ENCODE peak calls at places on chromosomes 2 and 18, in ten cellular contexts. O, M, D, F, Q, Y, V, R, Z and C are unnamed samples.

GRCh38 chr2:167332358-167332757 is 444.1 kb downstream of the XIRP2 start:
- DNase-seq in R (no peak), F (no peak), Z (no peak), D (no peak), V (no peak), M (no peak), Q (no peak), Y (no peak), O (no peak), C (no peak)

GRCh38 chr18:47175283-47175894 is 775 bp downstream of the IER3IP1 start:
- DNase-seq in R (no peak), O (peak; percentile 54), Z (no peak), Q (no peak), V (no peak), F (no peak), M (no peak), D (no peak), Y (no peak), C (no peak)

GRCh38 chr18:36187138-36187825 is at the start of gene MOCOS:
- DNase-seq in Y (no peak), M (peak; percentile 53), O (peak; percentile 67), D (peak; percentile 89), R (peak; percentile 71), Q (peak; percentile 12), Z (peak; percentile 61), V (peak; percentile 80), F (peak; percentile 67), C (peak; percentile 73)

GRCh38 chr2:38522754-38523349 is 79.9 kb downstream of the HNRNPLL start:
- DNase-seq in Y (no peak), F (no peak), O (no peak), M (no peak), R (no peak), Q (no peak), D (no peak), V (no peak), Z (no peak), C (no peak)

GRCh38 chr2:44707945-44708645 is 233.4 kb upstream of the SIX3 start:
- DNase-seq in F (no peak), R (no peak), M (no peak), Y (no peak), Q (no peak), V (no peak), O (no peak), D (no peak), Z (no peak), C (no peak)

GRCh38 chr2:9777081-9777480 is 66.2 kb upstream of the TAF1B start:
- DNase-seq in Y (no peak), F (no peak), D (peak; percentile 45), M (no peak), R (no peak), Q (no peak), V (no peak), Z (no peak), O (no peak), C (no peak)

GRCh38 chr2:42250925-42251324 is 81.8 kb downstream of the EML4 start:
- DNase-seq in O (no peak), Z (no peak), M (no peak), F (no peak), V (no peak), D (no peak), R (no peak), Y (no peak), Q (no peak), C (no peak)

GRCh38 chr2:46996300-46996843 is 80.8 kb upstream of the MCFD2 start:
- DNase-seq in D (no peak), V (no peak), Y (no peak), O (no peak), R (no peak), Q (no peak), Z (no peak), F (no peak), M (no peak), C (no peak)

GRCh38 chr2:189024861-189025618 is 50.9 kb downstream of the COL3A1 start:
- DNase-seq in D (no peak), O (no peak), M (peak; percentile 42), F (no peak), V (no peak), R (no peak), Z (peak; percentile 16), Y (no peak), Q (no peak), C (no peak)

GRCh38 chr2:60972889-60973656 is 44.4 kb upstream of the PEX13 start:
- DNase-seq in O (no peak), Z (no peak), Y (no peak), D (no peak), V (no peak), R (no peak), F (no peak), Q (no peak), M (no peak), C (no peak)

GRCh38 chr18:49749563-49749962 is 63.8 kb downstream of the ACAA2 start:
- DNase-seq in D (no peak), M (no peak), Q (no peak), F (no peak), R (no peak), O (no peak), Z (no peak), V (no peak), Y (no peak), C (no peak)

GRCh38 chr2:240947176-240947575 is 41.0 kb downstream of the CROCC2 start:
- DNase-seq in M (no peak), D (no peak), Q (no peak), R (no peak), Z (no peak), V (no peak), Y (no peak), O (no peak), F (no peak), C (no peak)

GRCh38 chr2:18741888-18742287 is 152.5 kb upstream of the NT5C1B start:
- DNase-seq in Y (no peak), V (no peak), Z (no peak), D (no peak), Q (no peak), F (no peak), R (no peak), M (no peak), O (no peak), C (no peak)

GRCh38 chr2:141611143-141611571 is 519.7 kb downstream of the LRP1B start:
- DNase-seq in D (no peak), R (no peak), Y (no peak), F (no peak), O (peak; percentile 57), Z (peak; percentile 26), Q (no peak), M (no peak), V (no peak), C (no peak)